ENCODE peak calls at places on chromosomes 6 and 20, in eight cellular contexts. E is heart right ventricle; J is A549; O is B cell; B is CD4-positive, alpha-beta T cell; Z is WTC11; K is GM20000; Y is AG09309. H is an unnamed sample.

GRCh38 chr20:61699184-61700066 is 366.3 kb downstream of the TAF4 start:
- DNase-seq in B (no peak), Y (no peak), K (no peak), Z (no peak), E (no peak), O (no peak), J (no peak), H (no peak)

GRCh38 chr6:63804381-63804956 is 168.9 kb downstream of the PHF3 start:
- DNase-seq in K (no peak), O (no peak), J (no peak), E (no peak), B (no peak), Y (peak), Z (no peak), H (no peak)

GRCh38 chr6:155388546-155388945 is 67.1 kb downstream of the NOX3 start:
- DNase-seq in O (no peak), Z (no peak), B (no peak), E (no peak), Y (no peak), K (no peak), J (no peak), H (no peak)

GRCh38 chr20:53713328-53714056 is 119.9 kb upstream of the ZNF217 start:
- DNase-seq in Z (peak), Y (no peak), E (no peak), B (no peak), O (no peak), K (no peak), J (no peak), H (no peak)

GRCh38 chr6:128882991-128883571 is at the start of gene LAMA2:
- DNase-seq in B (no peak), Y (peak), Z (peak), O (no peak), J (no peak), E (peak), K (no peak), H (peak)

GRCh38 chr20:23155141-23155590 is 69.0 kb upstream of the CD93 start:
- DNase-seq in J (no peak), Y (no peak), Z (no peak), K (no peak), O (no peak), E (no peak), B (no peak), H (no peak)

GRCh38 chr20:41072099-41072798 is 43.6 kb downstream of the TOP1 start:
- DNase-seq in E (peak), J (no peak), O (no peak), Z (no peak), Y (peak), B (no peak), K (no peak), H (no peak)

GRCh38 chr20:23108871-23109270 is 22.7 kb upstream of the CD93 start:
- DNase-seq in Z (no peak), O (no peak), B (no peak), E (no peak), J (no peak), Y (no peak), K (no peak), H (no peak)

GRCh38 chr6:117444600-117444999 is 18.9 kb upstream of the ROS1 start:
- DNase-seq in E (no peak), B (no peak), Z (no peak), K (no peak), J (no peak), O (no peak), Y (peak), H (no peak)

GRCh38 chr20:39661833-39662232 is 699.7 kb downstream of the DHX35 start:
- DNase-seq in O (no peak), J (no peak), B (no peak), Y (no peak), K (no peak), Z (no peak), E (no peak), H (no peak)

GRCh38 chr20:10034717-10035571 is at the start of gene ANKEF1:
- DNase-seq in J (peak), Y (no peak), Z (peak), B (peak), K (peak), E (peak), O (peak), H (peak)

GRCh38 chr6:68777956-68778355 is 142.9 kb downstream of the ADGRB3 start:
- DNase-seq in J (no peak), O (no peak), E (peak), Z (no peak), B (no peak), K (no peak), Y (no peak), H (no peak)

GRCh38 chr6:89122625-89123024 is 4.8 kb upstream of the SRSF12 start:
- DNase-seq in Z (no peak), Y (no peak), B (no peak), J (no peak), O (no peak), K (peak), E (no peak), H (no peak)

GRCh38 chr6:158204616-158205015 is 36.5 kb downstream of the GTF2H5 start:
- DNase-seq in J (no peak), Y (no peak), O (no peak), E (no peak), K (no peak), Z (no peak), B (no peak), H (no peak)

GRCh38 chr6:48733581-48733980 is 622.6 kb upstream of the PTCHD4 start:
- DNase-seq in J (no peak), B (no peak), Z (no peak), Y (no peak), O (no peak), E (no peak), K (no peak), H (no peak)

GRCh38 chr6:43771858-43772570 is 2.0 kb downstream of the VEGFA start:
- DNase-seq in Z (peak), E (no peak), K (peak), O (no peak), B (no peak), Y (no peak), J (peak), H (peak)

GRCh38 chr6:73983367-73983766 is 287.4 kb downstream of the CD109 start:
- DNase-seq in J (no peak), K (no peak), B (no peak), E (no peak), Y (peak), Z (no peak), O (no peak), H (no peak)

GRCh38 chr6:73984851-73985250 is 288.8 kb downstream of the CD109 start:
- DNase-seq in B (no peak), O (no peak), E (no peak), K (no peak), Y (peak), J (no peak), Z (no peak), H (no peak)

GRCh38 chr6:73985891-73986290 is 289.9 kb downstream of the CD109 start:
- DNase-seq in Z (no peak), E (no peak), K (no peak), O (no peak), B (no peak), Y (peak), J (no peak), H (peak)
- TF ChIP-seq CTCF in Z (no peak), E (peak), K (no peak), O (no peak), B (no peak), Y (peak), J (peak), H (no peak)

DNA sequence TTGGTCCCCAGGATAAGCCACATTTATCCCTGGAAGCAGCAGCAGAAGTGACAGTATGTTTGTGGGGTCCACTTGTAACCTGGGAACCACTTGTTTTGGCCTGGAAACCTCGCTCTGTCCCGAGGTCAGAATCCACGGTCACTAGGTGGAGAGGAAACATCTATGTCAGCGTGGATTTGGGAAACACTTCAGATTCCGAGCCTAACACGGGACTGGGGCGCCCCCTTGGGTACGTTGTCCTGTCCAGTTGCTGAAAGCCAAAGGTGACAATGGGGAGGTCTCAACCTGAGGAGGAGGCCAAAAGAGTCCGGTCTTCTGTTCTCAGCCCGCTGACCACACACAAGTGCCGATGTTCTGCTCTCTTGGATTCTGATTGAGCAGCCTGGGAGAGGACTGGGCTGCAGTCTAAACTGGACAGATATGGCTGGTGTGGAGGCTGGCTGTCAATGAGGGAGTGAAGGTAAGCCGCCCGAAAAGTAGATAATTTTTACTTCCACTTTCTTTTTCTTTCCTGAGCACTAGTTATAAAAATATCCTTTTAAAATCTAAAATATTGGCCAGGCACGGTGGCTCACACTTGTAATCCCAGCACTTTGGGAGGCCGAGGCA is 4.9 kb upstream of the ZFP57 start:
- DNase-seq in K (no peak), Z (peak), O (no peak), B (no peak), J (no peak), Y (no peak), E (peak), H (no peak)
- TF ChIP-seq CTCF in K (no peak), Z (no peak), O (no peak), B (no peak), J (no peak), Y (peak), E (peak), H (no peak)

DNA sequence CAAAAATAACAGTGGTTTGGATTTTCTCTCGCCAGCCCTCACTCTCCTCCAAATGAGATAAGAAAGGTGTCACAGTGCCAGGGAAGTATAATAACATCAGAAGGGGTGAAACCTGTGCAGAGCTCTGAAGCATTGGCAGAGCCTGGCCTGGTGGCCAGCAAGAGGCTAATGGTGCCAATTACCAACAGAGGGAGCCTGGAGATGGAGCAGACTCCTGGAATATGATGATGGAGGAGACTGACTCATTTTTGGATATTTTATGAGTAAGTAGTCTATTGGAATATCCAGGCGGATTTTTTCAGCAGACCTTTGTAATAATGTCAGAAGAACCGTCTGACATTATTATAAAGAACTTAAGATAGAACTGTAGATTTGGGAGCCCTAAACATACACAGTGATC is 442.6 kb upstream of the MARCKS start:
- DNase-seq in J (peak), Z (no peak), Y (peak), K (no peak), B (no peak), O (no peak), E (peak), H (no peak)
- TF ChIP-seq CTCF in J (peak), Z (no peak), Y (peak), K (no peak), B (no peak), O (no peak), E (peak), H (no peak)

DNA sequence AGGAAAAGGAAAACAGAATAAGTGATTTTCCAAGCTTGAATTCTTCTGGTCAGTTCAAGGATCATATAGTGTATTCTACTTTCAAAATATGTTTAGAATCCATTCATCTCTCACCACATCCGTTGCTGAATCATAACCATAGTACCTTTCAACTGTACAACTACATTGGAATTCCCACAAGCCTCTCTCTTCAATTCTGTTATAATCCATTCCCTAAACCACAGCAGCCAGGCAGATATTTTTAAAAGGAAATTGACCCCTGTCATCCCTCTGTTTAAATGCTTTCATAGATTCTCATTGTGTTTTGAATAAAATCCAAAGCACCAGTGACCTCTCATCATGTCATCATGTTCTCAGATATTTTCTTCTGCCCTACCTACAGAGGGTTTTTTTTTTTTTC is 412.7 kb downstream of the GRIK2 start:
- DNase-seq in O (no peak), J (no peak), B (no peak), Y (peak), Z (no peak), E (no peak), K (no peak), H (no peak)
- TF ChIP-seq CTCF in O (no peak), J (no peak), B (no peak), Y (no peak), Z (no peak), E (no peak), K (no peak), H (no peak)

H was measured in activated CD8-positive, alpha-beta T cell treated with anti-CD3 and anti-CD28 coated beads for 36 hours.